ENCODE peak calls at places on chromosomes 6 and 20, in five cellular contexts. N, Y, P, B and D are unnamed samples.

GRCh38 chr6:143629104-143630080 is 48.4 kb upstream of the PHACTR2 start:
- DNase-seq in Y (no peak), P (no peak), N (no peak), B (no peak), D (no peak)

GRCh38 chr6:26552640-26553189 is 14.5 kb downstream of the HMGN4 start:
- DNase-seq in B (no peak), N (no peak), P (no peak), Y (no peak), D (no peak)

GRCh38 chr6:125986956-125987617 is 747 bp downstream of the TRMT11 start:
- DNase-seq in N (no peak), P (no peak), Y (no peak), B (no peak), D (no peak)

GRCh38 chr6:26155066-26155925 is 68.1 kb downstream of the HFE start:
- DNase-seq in Y (peak; percentile 26), P (no peak), N (peak; percentile 54), B (no peak), D (no peak)

GRCh38 chr20:38628580-38629470 is 27.2 kb downstream of the ARHGAP40 start:
- DNase-seq in N (no peak), Y (no peak), B (no peak), P (no peak), D (no peak)

GRCh38 chr6:38688579-38689087 is 14.3 kb downstream of the GLO1 start:
- DNase-seq in N (no peak), P (peak; percentile 67), B (no peak), Y (no peak), D (no peak)

GRCh38 chr20:6703047-6703446 is 64.4 kb upstream of the BMP2 start:
- DNase-seq in N (no peak), P (no peak), B (no peak), Y (no peak), D (no peak)

GRCh38 chr20:651713-652610 is 1.0 kb downstream of the SRXN1 start:
- DNase-seq in Y (no peak), P (no peak), B (no peak), N (no peak), D (no peak)

GRCh38 chr6:38355519-38355918 is 284.2 kb downstream of the BTBD9 start:
- DNase-seq in P (no peak), N (no peak), Y (no peak), B (no peak), D (no peak)

GRCh38 chr6:4637691-4638433 is 138.3 kb upstream of the CDYL start:
- DNase-seq in Y (no peak), B (no peak), N (no peak), P (no peak), D (no peak)

GRCh38 chr6:29945421-29945820 is 3.1 kb downstream of the HLA-A start:
- DNase-seq in B (no peak), Y (no peak), N (no peak), P (no peak), D (no peak)

GRCh38 chr20:49112596-49113274 is 66.6 kb downstream of the CSE1L start:
- DNase-seq in N (no peak), B (no peak), Y (no peak), P (no peak), D (no peak)

GRCh38 chr20:46568570-46569129 is 18.2 kb upstream of the OCSTAMP start:
- DNase-seq in P (no peak), B (peak; percentile 24), Y (peak; percentile 96), N (peak; percentile 74), D (no peak)

GRCh38 chr20:10239954-10240353 is 21.3 kb downstream of the SNAP25 start:
- DNase-seq in P (no peak), B (no peak), N (peak; percentile 35), Y (peak; percentile 63), D (no peak)

GRCh38 chr20:50248104-50248631 is 57.5 kb downstream of the CEBPB start:
- DNase-seq in N (no peak), P (no peak), Y (no peak), B (no peak), D (no peak)

GRCh38 chr6:31068738-31069340 is 43.5 kb downstream of the C6orf15 start:
- DNase-seq in P (peak; percentile 78), N (peak; percentile 33), B (peak; percentile 22), Y (peak; percentile 76), D (peak; percentile 60)

GRCh38 chr6:31075528-31075927 is 36.8 kb downstream of the C6orf15 start:
- DNase-seq in N (no peak), B (no peak), Y (no peak), P (no peak), D (no peak)

GRCh38 chr6:31067881-31068737 is 44.3 kb downstream of the C6orf15 start:
- DNase-seq in N (no peak), Y (no peak), B (no peak), P (no peak), D (no peak)

GRCh38 chr6:31074406-31074805 is 38.0 kb downstream of the C6orf15 start:
- DNase-seq in Y (no peak), N (no peak), B (no peak), P (no peak), D (no peak)

GRCh38 chr6:31070711-31071197 is 41.6 kb downstream of the C6orf15 start:
- DNase-seq in N (peak; percentile 53), Y (peak; percentile 58), B (no peak), P (no peak), D (no peak)
- TF ChIP-seq CTCF in N (peak; percentile 61), Y (peak; percentile 58), B (no peak), P (no peak), D (peak; percentile 62)

GRCh38 chr6:79694156-79694555 is 63.0 kb downstream of the SH3BGRL2 start:
- DNase-seq in N (no peak), Y (no peak), B (no peak), P (no peak), D (no peak)
- TF ChIP-seq CTCF in N (no peak), Y (no peak), B (no peak), P (no peak), D (no peak)

DNA sequence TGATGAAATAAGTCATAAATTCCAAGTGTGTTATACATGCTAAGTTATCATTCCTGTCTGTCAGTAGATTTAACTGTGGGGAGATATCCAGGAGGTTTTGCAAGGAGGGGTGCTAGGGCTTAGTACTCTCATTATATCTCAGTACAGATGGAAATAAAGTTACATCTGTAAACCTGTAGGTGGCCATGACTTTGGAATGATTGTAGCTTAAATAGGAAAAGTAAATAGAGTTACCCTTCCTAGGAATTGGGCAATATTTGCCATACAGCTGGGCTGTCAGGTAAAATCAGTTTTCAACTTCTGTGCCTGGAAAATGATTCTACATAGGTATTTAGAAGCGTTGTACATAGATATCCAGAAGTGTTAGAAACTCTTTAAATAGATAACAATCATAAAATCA is 19.8 kb upstream of the TGM3 start:
- DNase-seq in N (no peak), Y (no peak), P (no peak), B (no peak), D (no peak)
- TF ChIP-seq CTCF in N (no peak), Y (peak; percentile 30), P (no peak), B (no peak), D (peak; percentile 7)

GRCh38 chr6:34858681-34859080 is 29.2 kb downstream of the TAF11 start:
- DNase-seq in P (no peak), N (no peak), B (no peak), Y (no peak), D (no peak)
- TF ChIP-seq CTCF in P (no peak), N (no peak), B (no peak), Y (no peak), D (no peak)

DNA sequence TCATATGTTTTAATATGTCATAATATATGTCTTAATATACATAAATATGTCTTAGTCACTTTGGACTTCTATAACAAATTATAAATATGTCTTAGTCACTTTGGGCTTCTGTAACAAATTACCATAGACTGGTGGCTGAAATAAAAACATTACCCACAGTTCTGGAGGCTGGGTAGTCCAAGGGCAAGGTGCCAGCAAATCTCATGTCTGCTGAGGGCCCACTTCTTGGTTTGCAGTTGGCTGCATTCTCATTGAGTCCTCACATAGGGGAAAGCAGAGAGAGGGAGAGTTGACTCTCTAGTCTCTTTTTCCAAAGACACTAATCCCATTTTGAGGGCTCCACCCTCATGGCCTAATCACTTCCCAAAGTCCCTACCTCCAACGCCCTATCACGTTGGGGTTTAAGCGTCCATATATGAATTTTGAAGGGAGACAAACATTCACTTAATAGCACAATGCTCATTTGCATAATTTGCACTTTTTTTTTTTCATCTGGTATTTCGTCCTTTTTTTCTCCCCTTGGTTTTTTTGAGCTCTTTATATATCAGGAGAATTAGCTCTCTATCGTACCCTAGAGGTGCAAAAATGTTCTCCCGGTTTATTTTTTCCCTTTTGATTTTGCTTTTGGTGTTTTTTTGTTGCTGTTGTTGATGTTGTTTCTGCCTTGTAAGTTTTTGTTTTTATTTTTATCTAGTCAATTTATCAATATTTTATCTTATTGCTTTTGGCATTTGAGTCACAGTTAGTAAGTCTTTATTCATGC is 266.4 kb downstream of the PLCB1 start:
- DNase-seq in B (no peak), N (no peak), P (no peak), Y (no peak), D (no peak)
- TF ChIP-seq CTCF in B (no peak), N (no peak), P (no peak), Y (no peak), D (peak; percentile 20)

GRCh38 chr6:43308101-43308989 is at the start of gene CRIP3:
- DNase-seq in P (peak; percentile 73), Y (peak; percentile 58), N (peak; percentile 26), B (no peak), D (no peak)
- TF ChIP-seq CTCF in P (peak; percentile 74), Y (peak; percentile 49), N (peak; percentile 48), B (no peak), D (peak; percentile 37)